ENCODE peak calls at places on chromosomes 12 and 14, in five cellular contexts. S is skeletal muscle cell; E is CD8-positive, alpha-beta memory T cell; T is tibial artery; O is stomach. L is an unnamed sample.

GRCh38 chr14:54676822-54677708 is 110.1 kb downstream of the SAMD4A start:
- DNase-seq in E (no peak), S (peak), O (no peak), T (no peak), L (no peak)

GRCh38 chr12:79547044-79547734 is 143.6 kb downstream of the PAWR start:
- DNase-seq in E (no peak), T (no peak), O (no peak), S (no peak), L (no peak)

GRCh38 chr14:103068351-103069073 is 11.2 kb upstream of the CDC42BPB start:
- DNase-seq in S (no peak), T (no peak), E (no peak), O (no peak), L (no peak)

GRCh38 chr12:84807249-84807648 is 105.3 kb downstream of the SLC6A15 start:
- DNase-seq in T (no peak), O (no peak), S (no peak), E (no peak), L (no peak)

GRCh38 chr12:89988556-89988955 is 279.9 kb upstream of the ATP2B1 start:
- DNase-seq in O (no peak), S (no peak), E (no peak), T (no peak), L (no peak)

GRCh38 chr14:56235388-56235787 is 117.2 kb downstream of the PELI2 start:
- DNase-seq in T (no peak), E (no peak), O (no peak), S (no peak), L (no peak)

GRCh38 chr14:29123017-29123416 is 356.4 kb downstream of the FOXG1 start:
- DNase-seq in O (no peak), S (no peak), E (no peak), T (no peak), L (no peak)

GRCh38 chr12:110537605-110538409 is 35.7 kb downstream of the RAD9B start:
- DNase-seq in E (no peak), T (peak), S (no peak), O (peak), L (no peak)

GRCh38 chr12:39972119-39972518 is 133.8 kb downstream of the SLC2A13 start:
- DNase-seq in T (no peak), E (no peak), S (no peak), O (no peak), L (no peak)

GRCh38 chr12:113934060-113934829 is 31.9 kb downstream of the RBM19 start:
- DNase-seq in E (no peak), T (no peak), O (no peak), S (no peak), L (no peak)

GRCh38 chr14:65933400-65934068 is 521.0 kb downstream of the FUT8 start:
- DNase-seq in O (no peak), T (no peak), E (no peak), S (no peak), L (no peak)

GRCh38 chr12:40921563-40922163 is 229.4 kb downstream of the CNTN1 start:
- DNase-seq in O (no peak), S (no peak), T (no peak), E (no peak), L (no peak)

GRCh38 chr14:60665178-60665555 is 15.9 kb upstream of the SIX1 start:
- DNase-seq in T (no peak), E (no peak), S (no peak), O (no peak), L (no peak)

DNA sequence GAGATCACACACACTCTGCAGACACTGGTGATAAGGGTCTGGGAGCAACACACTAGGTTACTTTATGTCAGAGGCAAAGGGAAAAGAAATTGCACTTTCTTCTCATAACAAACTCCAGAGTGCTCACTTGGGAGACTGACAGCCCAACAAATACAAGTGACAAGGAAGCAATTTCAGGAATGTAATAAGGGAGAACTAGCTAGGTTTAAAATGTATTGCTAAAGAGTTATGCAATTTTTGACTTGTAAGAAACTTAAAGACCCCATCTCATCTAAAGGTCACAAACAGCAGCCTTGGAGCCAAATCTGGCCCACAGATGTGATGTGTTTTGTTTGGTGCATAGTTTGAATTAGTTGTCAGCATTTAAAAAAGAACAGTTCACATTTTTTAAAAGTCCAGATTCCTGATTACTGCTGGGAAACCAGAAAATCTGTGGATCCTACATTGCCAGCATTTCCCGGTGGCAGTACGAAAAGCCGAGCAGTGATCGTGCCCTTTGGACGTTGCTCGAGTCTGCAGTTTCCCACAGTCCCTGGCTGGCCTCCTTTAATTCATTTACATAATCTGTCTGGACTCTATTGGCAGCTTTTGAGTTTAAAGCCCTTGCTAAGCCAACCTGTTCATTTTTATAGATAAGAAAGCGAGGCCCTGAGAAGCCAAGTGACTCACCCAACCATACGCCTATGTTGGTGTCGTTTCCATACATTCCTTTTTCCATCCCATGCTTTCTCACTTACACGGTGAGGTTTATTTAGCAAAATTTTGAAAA is 42.0 kb upstream of the ETV6 start:
- DNase-seq in T (no peak), O (no peak), E (no peak), S (no peak), L (no peak)
- H3K4me3 ChIP-seq in T (no peak), O (no peak), E (no peak), S (no peak), L (no peak)

GRCh38 chr14:94769413-94770250 is at the start of gene GSC:
- DNase-seq in O (peak), E (no peak), T (peak), S (no peak), L (peak)

GRCh38 chr14:94768521-94769412 is 1.1 kb downstream of the GSC start:
- DNase-seq in O (no peak), S (no peak), E (no peak), T (no peak), L (no peak)

GRCh38 chr14:94771191-94771905 is 1.4 kb upstream of the GSC start:
- DNase-seq in E (no peak), T (no peak), O (no peak), S (no peak), L (no peak)

GRCh38 chr14:94770815-94771190 is 890 bp upstream of the GSC start:
- DNase-seq in S (no peak), T (no peak), O (no peak), E (no peak), L (no peak)

GRCh38 chr14:94770251-94770749 is 387 bp upstream of the GSC start:
- DNase-seq in S (no peak), T (no peak), O (no peak), E (no peak), L (no peak)
- H3K4me3 ChIP-seq in S (peak), T (peak), O (peak), E (no peak), L (peak)

DNA sequence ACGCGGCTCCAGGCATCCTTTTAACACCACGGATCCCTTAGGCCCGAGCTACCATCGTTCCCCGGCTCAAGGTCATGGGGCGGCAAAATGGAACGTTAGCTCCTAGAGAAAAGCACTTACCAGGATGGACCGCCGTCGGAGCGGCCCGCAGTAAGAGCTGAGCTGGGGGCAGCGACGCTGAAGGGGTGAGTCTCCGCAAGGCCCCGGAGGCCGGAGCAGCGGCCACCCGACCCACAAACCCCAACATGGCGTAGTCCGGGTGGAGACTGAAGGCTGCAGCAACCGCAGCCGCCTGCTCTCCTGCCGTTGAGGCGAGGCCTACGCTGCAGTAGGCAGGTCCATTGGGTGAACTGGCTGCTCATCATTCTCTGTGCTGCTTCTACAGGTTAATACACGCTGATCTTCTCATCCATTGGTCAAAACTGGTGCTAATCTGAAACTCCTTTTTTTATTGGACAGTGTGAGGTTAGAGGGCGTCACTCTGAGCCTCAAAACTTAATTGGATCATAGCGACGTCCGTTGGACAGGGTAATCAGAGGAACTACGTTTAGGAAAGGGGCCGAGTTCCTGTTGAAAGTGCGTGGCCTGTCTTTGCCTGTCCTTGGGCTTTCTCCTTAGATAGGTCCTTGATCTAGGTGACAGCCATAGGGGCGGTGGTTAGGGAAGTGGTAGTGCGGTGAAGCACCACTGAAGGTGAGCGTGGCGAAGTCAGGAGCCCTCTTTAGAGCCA is at the start of gene ATP5F1B:
- DNase-seq in S (peak), T (peak), E (peak), O (peak), L (peak)
- H3K4me3 ChIP-seq in S (peak), T (peak), E (peak), O (peak), L (peak)

DNA sequence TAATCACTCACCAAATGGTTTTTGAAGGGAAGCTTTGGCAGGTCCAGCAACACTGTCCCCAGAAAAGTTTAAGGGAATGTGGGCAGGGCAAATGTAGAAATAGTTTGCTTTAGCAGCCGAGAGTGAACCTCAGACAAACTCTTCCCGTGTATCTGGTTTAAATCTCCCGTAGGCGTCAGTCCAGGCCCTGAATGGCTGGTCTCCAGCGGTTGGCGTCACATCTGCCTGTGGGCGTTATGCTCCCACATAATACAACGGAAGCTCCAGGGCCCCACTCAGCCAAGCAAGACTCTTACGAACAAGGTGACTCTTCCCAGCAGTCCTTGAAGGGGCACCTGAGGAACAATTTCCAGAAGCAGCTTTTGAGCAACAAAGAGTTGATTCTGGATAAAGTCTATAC is 942 bp downstream of the ZC2HC1C start:
- DNase-seq in S (no peak), E (no peak), T (no peak), O (no peak), L (no peak)
- H3K4me3 ChIP-seq in S (no peak), E (no peak), T (no peak), O (peak), L (peak)

GRCh38 chr14:25620515-25620914 is 570.6 kb upstream of the STXBP6 start:
- DNase-seq in S (no peak), T (no peak), E (no peak), O (no peak), L (no peak)

GRCh38 chr14:25622752-25623151 is 572.8 kb upstream of the STXBP6 start:
- DNase-seq in O (no peak), E (no peak), T (no peak), S (no peak), L (no peak)
- H3K4me3 ChIP-seq in O (no peak), E (no peak), T (no peak), S (no peak), L (no peak)

GRCh38 chr12:99920561-99920960 is 64.2 kb downstream of the ANKS1B start:
- DNase-seq in T (no peak), S (no peak), O (no peak), E (no peak), L (no peak)
- H3K4me3 ChIP-seq in T (no peak), S (no peak), O (no peak), E (no peak), L (no peak)

L was measured in left lung.